ENCODE peak calls at places on chromosomes 3 and 15, in eight cellular contexts. W, T, P, D, R, Q, Z and H are unnamed samples.

GRCh38 chr15:82663186-82663600 is 16.0 kb upstream of the CPEB1 start:
- DNase-seq in D (peak), P (peak), Z (peak), T (no peak), R (no peak), Q (peak), W (peak), H (no peak)

GRCh38 chr3:27484002-27484844 is at the start of gene SLC4A7:
- DNase-seq in P (peak), W (peak), D (peak), Q (peak), T (peak), R (peak), Z (peak), H (peak)

GRCh38 chr3:138062626-138063025 is 52.7 kb downstream of the CLDN18 start:
- DNase-seq in Z (no peak), R (no peak), W (no peak), D (peak), T (no peak), P (peak), Q (no peak), H (no peak)

GRCh38 chr3:78867409-78868372 is 900.1 kb downstream of the ROBO1 start:
- DNase-seq in W (no peak), P (peak), D (peak), R (no peak), Z (no peak), T (no peak), Q (no peak), H (no peak)

GRCh38 chr3:34305266-34305665 is 506.8 kb downstream of the PDCD6IP start:
- DNase-seq in R (no peak), Q (no peak), T (no peak), W (no peak), P (no peak), D (no peak), Z (no peak), H (peak)

GRCh38 chr3:108472011-108472591 is 38.3 kb downstream of the MYH15 start:
- DNase-seq in R (no peak), Q (no peak), D (peak), W (no peak), Z (no peak), T (no peak), P (peak), H (peak)

GRCh38 chr15:66565141-66565595 is 630 bp downstream of the LCTL start:
- DNase-seq in Z (no peak), P (no peak), T (no peak), W (no peak), R (no peak), D (no peak), Q (no peak), H (no peak)

GRCh38 chr3:25689226-25689625 is 24.5 kb upstream of the TOP2B start:
- DNase-seq in R (no peak), P (no peak), Q (no peak), D (no peak), Z (no peak), W (no peak), T (no peak), H (no peak)

GRCh38 chr3:108494862-108495531 is 15.4 kb downstream of the MYH15 start:
- DNase-seq in Q (no peak), Z (no peak), P (no peak), W (no peak), T (no peak), R (no peak), D (no peak), H (no peak)

GRCh38 chr3:118974356-118975097 is 60.1 kb downstream of the IGSF11 start:
- DNase-seq in Z (no peak), P (no peak), D (no peak), Q (no peak), W (no peak), R (no peak), T (no peak), H (no peak)

GRCh38 chr15:84570164-84570692 is 30.6 kb upstream of the ZSCAN2 start:
- DNase-seq in Z (peak), W (peak), P (peak), R (no peak), D (peak), T (peak), Q (peak), H (no peak)

GRCh38 chr3:9912294-9912935 is 4.5 kb upstream of the IL17RC start:
- DNase-seq in P (peak), W (peak), Q (no peak), D (peak), T (no peak), Z (no peak), R (no peak), H (peak)

GRCh38 chr3:27656790-27657189 is 65.3 kb downstream of the EOMES start:
- DNase-seq in Q (no peak), T (no peak), P (no peak), R (no peak), D (no peak), W (no peak), Z (no peak), H (no peak)

GRCh38 chr3:169966951-169967915 is 626 bp downstream of the SEC62 start:
- DNase-seq in T (peak), Z (peak), D (peak), Q (peak), P (peak), R (no peak), W (peak), H (peak)

GRCh38 chr3:34024447-34025240 is 226.2 kb downstream of the PDCD6IP start:
- DNase-seq in Q (no peak), R (no peak), D (no peak), T (no peak), W (no peak), P (no peak), Z (no peak), H (no peak)

GRCh38 chr3:162168715-162169114 is 672.1 kb downstream of the OTOL1 start:
- DNase-seq in T (no peak), W (no peak), P (no peak), R (no peak), Z (no peak), Q (no peak), D (no peak), H (no peak)

GRCh38 chr3:10272977-10273376 is 19.8 kb downstream of the GHRL start:
- DNase-seq in Q (no peak), T (no peak), Z (no peak), R (no peak), W (no peak), D (no peak), P (no peak), H (no peak)

GRCh38 chr15:42364529-42364928 is 5.2 kb downstream of the CAPN3 start:
- DNase-seq in P (no peak), R (no peak), D (peak), T (no peak), W (no peak), Q (no peak), Z (no peak), H (no peak)

GRCh38 chr15:65254237-65254820 is 32.4 kb downstream of the PARP16 start:
- DNase-seq in T (no peak), P (no peak), Z (no peak), Q (no peak), R (no peak), W (no peak), D (no peak), H (no peak)

GRCh38 chr15:65263313-65263712 is 23.4 kb downstream of the PARP16 start:
- DNase-seq in W (no peak), R (no peak), D (no peak), P (peak), Z (no peak), T (no peak), Q (no peak), H (no peak)

GRCh38 chr15:65259367-65259781 is 27.3 kb downstream of the PARP16 start:
- DNase-seq in R (no peak), T (peak), Z (no peak), D (peak), W (no peak), Q (peak), P (no peak), H (no peak)

GRCh38 chr15:65258863-65259262 is 27.8 kb downstream of the PARP16 start:
- DNase-seq in P (no peak), T (no peak), W (no peak), Z (no peak), D (peak), Q (no peak), R (no peak), H (no peak)

GRCh38 chr15:65258370-65258769 is 28.3 kb downstream of the PARP16 start:
- DNase-seq in R (no peak), Q (no peak), Z (no peak), P (no peak), D (no peak), T (no peak), W (no peak), H (no peak)
- H3K27ac ChIP-seq in R (no peak), Q (no peak), Z (no peak), P (no peak), D (no peak), T (peak), W (no peak), H (no peak)

GRCh38 chr3:156793400-156793799 is 32.8 kb upstream of the LEKR1 start:
- DNase-seq in Z (no peak), P (no peak), D (no peak), R (no peak), W (no peak), Q (no peak), T (no peak), H (no peak)
- H3K27ac ChIP-seq in Z (no peak), P (no peak), D (peak), R (no peak), W (no peak), Q (no peak), T (no peak), H (peak)

GRCh38 chr3:11495948-11496557 is 147.7 kb downstream of the VGLL4 start:
- DNase-seq in Z (no peak), D (no peak), Q (no peak), T (no peak), W (no peak), P (peak), R (no peak), H (no peak)
- H3K27ac ChIP-seq in Z (no peak), D (no peak), Q (no peak), T (peak), W (no peak), P (no peak), R (peak), H (no peak)

DNA sequence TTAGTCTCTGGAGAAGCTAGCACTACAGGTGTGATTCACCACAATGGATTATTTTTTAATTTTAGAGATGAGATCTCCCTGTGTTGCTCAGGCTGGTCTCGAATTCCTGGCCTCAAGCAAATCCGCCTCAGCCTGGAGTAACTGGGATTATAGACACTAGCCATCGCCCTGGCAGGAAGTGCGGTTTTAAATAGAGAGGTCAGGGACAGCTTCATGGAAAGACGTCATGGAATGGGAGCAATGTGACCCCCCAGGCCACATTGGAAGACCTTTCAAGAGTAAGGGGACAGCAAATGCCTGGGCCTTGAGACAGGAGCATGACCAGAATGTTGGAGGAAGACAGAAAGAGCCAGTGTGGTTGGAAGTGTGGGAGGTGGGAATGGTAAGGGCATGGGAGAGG is 2.2 kb upstream of the ISG20 start:
- DNase-seq in Z (no peak), W (no peak), R (no peak), D (no peak), T (no peak), P (no peak), Q (no peak), H (no peak)
- H3K27ac ChIP-seq in Z (peak), W (peak), R (no peak), D (no peak), T (peak), P (peak), Q (no peak), H (peak)

GRCh38 chr15:34583399-34584320 is at the start of gene GOLGA8B:
- DNase-seq in R (no peak), D (peak), P (peak), Q (peak), Z (peak), T (no peak), W (peak), H (no peak)
- H3K27ac ChIP-seq in R (no peak), D (no peak), P (peak), Q (no peak), Z (peak), T (peak), W (peak), H (peak)

DNA sequence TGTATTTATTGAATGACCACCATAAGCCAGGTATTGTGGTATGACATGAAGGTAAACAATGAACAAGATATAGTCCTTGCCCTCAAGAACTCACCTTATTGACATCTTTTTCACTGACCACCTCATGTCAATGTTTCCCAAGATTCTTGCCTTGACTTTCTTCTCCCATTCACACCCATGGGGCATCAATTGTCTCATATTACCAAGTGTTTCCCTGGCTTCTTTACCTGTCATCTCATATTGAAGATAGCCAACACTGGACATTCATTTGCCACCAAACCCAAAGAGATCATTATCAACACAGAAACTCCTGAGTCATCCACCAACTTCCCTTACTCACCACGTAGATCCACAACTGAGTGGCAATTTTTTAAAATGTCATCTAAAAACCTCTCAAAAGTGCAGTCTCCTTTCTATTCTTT is 2.2 kb downstream of the EFHB start:
- DNase-seq in W (no peak), D (peak), R (no peak), T (no peak), Q (no peak), P (peak), Z (no peak), H (no peak)
- H3K27ac ChIP-seq in W (no peak), D (no peak), R (no peak), T (no peak), Q (no peak), P (no peak), Z (no peak), H (no peak)